ENCODE peak calls at places on chromosomes 6 and 20, in six cellular contexts. A is IMR-90; H is AG08396; S is CD4-positive, alpha-beta T cell; J is NCI-H1694 treated with DMSO at 0.1 percent for 48 hours; R is GM06990. I is an unnamed sample.

GRCh38 chr6:156809446-156810178 is 32.4 kb downstream of the ARID1B start:
- DNase-seq in R (no peak), A (no peak), S (no peak), H (no peak), J (no peak), I (no peak)

GRCh38 chr6:134520181-134521115 is 202.5 kb upstream of the SGK1 start:
- DNase-seq in A (peak; percentile 67), R (no peak), J (no peak), S (no peak), H (no peak), I (no peak)

GRCh38 chr6:11007715-11008608 is 36.1 kb downstream of the ELOVL2 start:
- DNase-seq in H (no peak), J (no peak), R (no peak), S (no peak), A (peak; percentile 80), I (no peak)

GRCh38 chr6:53484409-53485280 is 60.3 kb downstream of the GCLC start:
- DNase-seq in J (peak; percentile 40), S (peak; percentile 65), R (no peak), A (peak; percentile 75), H (peak; percentile 20), I (peak; percentile 71)

GRCh38 chr20:37994512-37994911 is 38.7 kb downstream of the TTI1 start:
- DNase-seq in S (no peak), A (peak; percentile 64), J (no peak), H (peak; percentile 46), R (no peak), I (no peak)

GRCh38 chr20:51221791-51222408 is 199.0 kb upstream of the KCNG1 start:
- DNase-seq in R (no peak), A (peak; percentile 68), H (peak; percentile 29), S (no peak), J (no peak), I (no peak)

GRCh38 chr6:69349776-69350175 is 447.0 kb downstream of the LMBRD1 start:
- DNase-seq in J (peak; percentile 53), A (no peak), S (no peak), R (no peak), H (peak; percentile 1), I (no peak)

GRCh38 chr20:40606237-40606636 is 82.8 kb downstream of the MAFB start:
- DNase-seq in J (no peak), R (no peak), H (no peak), A (no peak), S (no peak), I (no peak)

GRCh38 chr6:96522469-96523009 is 933 bp downstream of the UFL1 start:
- DNase-seq in S (no peak), J (no peak), R (peak; percentile 16), A (peak; percentile 14), H (peak; percentile 4), I (no peak)

GRCh38 chr6:138428943-138429616 is 25.1 kb downstream of the HEBP2 start:
- DNase-seq in R (no peak), H (peak; percentile 76), A (peak; percentile 77), J (peak; percentile 55), S (no peak), I (peak; percentile 21)

GRCh38 chr6:128499079-128499705 is 21.2 kb downstream of the PTPRK start:
- DNase-seq in R (no peak), S (no peak), A (no peak), H (no peak), J (no peak), I (no peak)

GRCh38 chr20:32444474-32445220 is 86.5 kb downstream of the ASXL1 start:
- DNase-seq in J (no peak), H (no peak), S (no peak), A (no peak), R (no peak), I (no peak)

GRCh38 chr6:41039060-41039998 is at the start of gene UNC5CL:
- DNase-seq in H (peak; percentile 44), A (no peak), J (no peak), R (no peak), S (peak; percentile 43), I (no peak)

GRCh38 chr20:56393133-56393472 is 658 bp downstream of the CSTF1 start:
- DNase-seq in S (no peak), R (no peak), A (no peak), H (no peak), J (peak; percentile 1), I (no peak)

GRCh38 chr20:43508604-43509040 is 1.1 kb downstream of the L3MBTL1 start:
- DNase-seq in H (no peak), J (no peak), A (no peak), S (no peak), R (no peak), I (no peak)

GRCh38 chr20:49924247-49924646 is 8.9 kb upstream of the SPATA2 start:
- DNase-seq in S (no peak), H (no peak), R (no peak), J (no peak), A (no peak), I (no peak)

GRCh38 chr20:59149678-59150504 is 13.7 kb upstream of the ZNF831 start:
- DNase-seq in J (no peak), R (no peak), H (no peak), A (no peak), S (peak; percentile 66), I (no peak)

GRCh38 chr6:42255050-42255449 is 37.4 kb upstream of the MRPS10 start:
- DNase-seq in S (no peak), A (peak; percentile 54), J (no peak), R (no peak), H (no peak), I (no peak)

GRCh38 chr6:109527989-109528388 is 45.0 kb upstream of the ZBTB24 start:
- DNase-seq in H (no peak), J (no peak), R (no peak), A (peak; percentile 16), S (no peak), I (no peak)

GRCh38 chr6:39881851-39882566 is 52.3 kb downstream of the MOCS1 start:
- DNase-seq in S (no peak), R (no peak), A (peak; percentile 88), J (no peak), H (peak; percentile 68), I (no peak)

GRCh38 chr6:136037885-136038460 is 186.5 kb downstream of the PDE7B start:
- DNase-seq in J (peak; percentile 27), A (peak; percentile 72), R (no peak), S (no peak), H (peak; percentile 22), I (no peak)

GRCh38 chr6:75524322-75524972 is 30.8 kb upstream of the FILIP1 start:
- DNase-seq in R (no peak), H (peak; percentile 75), S (no peak), A (peak; percentile 96), J (no peak), I (no peak)

GRCh38 chr6:53992522-53992921 is 118.7 kb upstream of the MLIP start:
- DNase-seq in R (no peak), S (no peak), J (no peak), H (no peak), A (no peak), I (no peak)

GRCh38 chr6:169070506-169071176 is 183.0 kb downstream of the THBS2 start:
- DNase-seq in J (no peak), R (no peak), H (peak; percentile 93), S (no peak), A (peak; percentile 100), I (no peak)

GRCh38 chr20:59723607-59724456 is 119.5 kb downstream of the PHACTR3 start:
- DNase-seq in J (no peak), R (no peak), A (no peak), S (no peak), H (no peak), I (no peak)

GRCh38 chr20:33653218-33653899 is 8.8 kb upstream of the C20orf144 start:
- DNase-seq in S (peak; percentile 24), R (no peak), A (peak; percentile 66), H (peak; percentile 81), J (peak; percentile 59), I (peak; percentile 53)

I was measured in neuronal stem cell.